ENCODE peak calls at places on chromosomes 7 and 10, in four cellular contexts. C is colonic mucosa, F is Panc1, G is body of pancreas. J is an unnamed sample.

GRCh38 chr7:133429371-133429770 is 176.5 kb downstream of the EXOC4 start:
- DNase-seq in C (no peak), F (no peak), G (no peak), J (no peak)

GRCh38 chr10:81403451-81403850 is 471.5 kb upstream of the NRG3 start:
- DNase-seq in F (no peak), C (no peak), G (no peak), J (no peak)

GRCh38 chr10:99859585-99859984 is 77.1 kb downstream of the ABCC2 start:
- DNase-seq in G (no peak), C (no peak), F (no peak), J (peak; percentile 21)

GRCh38 chr10:23610626-23611307 is 171.9 kb downstream of the OTUD1 start:
- DNase-seq in G (no peak), C (no peak), F (no peak), J (no peak)

GRCh38 chr10:63919576-63920279 is 398.5 kb downstream of the REEP3 start:
- DNase-seq in G (no peak), F (no peak), C (no peak), J (no peak)

GRCh38 chr7:72335561-72336381 is 76.4 kb downstream of the CALN1 start:
- DNase-seq in F (no peak), G (no peak), C (no peak), J (no peak)

GRCh38 chr10:64619068-64619467 is 1097.9 kb downstream of the REEP3 start:
- DNase-seq in G (no peak), C (no peak), F (no peak), J (no peak)

GRCh38 chr7:44348300-44348699 is 22.9 kb upstream of the CAMK2B start:
- DNase-seq in C (no peak), G (no peak), F (no peak), J (no peak)

GRCh38 chr7:36314491-36314890 is 75.2 kb upstream of the ANLN start:
- DNase-seq in G (no peak), C (no peak), F (no peak), J (no peak)

GRCh38 chr7:100827330-100828226 is at the start of gene EPHB4:
- DNase-seq in F (no peak), G (peak; percentile 88), C (peak; percentile 93), J (peak; percentile 79)

GRCh38 chr7:20839196-20839735 is 52.6 kb upstream of the SP8 start:
- DNase-seq in G (no peak), F (no peak), C (no peak), J (no peak)

GRCh38 chr10:77428776-77429395 is 208.7 kb downstream of the KCNMA1 start:
- DNase-seq in C (peak; percentile 29), F (no peak), G (peak; percentile 70), J (no peak)

GRCh38 chr7:17370901-17371550 is 72.6 kb downstream of the AHR start:
- DNase-seq in F (peak; percentile 50), C (no peak), G (no peak), J (no peak)

GRCh38 chr10:106134326-106135000 is 1030.0 kb downstream of the SORCS1 start:
- DNase-seq in F (no peak), G (no peak), C (no peak), J (no peak)

GRCh38 chr10:72886596-72887522 is 6.7 kb upstream of the OIT3 start:
- DNase-seq in C (no peak), G (no peak), F (no peak), J (no peak)

GRCh38 chr10:23693398-23693797 is 254.5 kb downstream of the OTUD1 start:
- DNase-seq in C (no peak), G (no peak), F (no peak), J (no peak)

GRCh38 chr7:81725003-81725402 is 44.8 kb downstream of the HGF start:
- DNase-seq in G (no peak), F (no peak), C (no peak), J (no peak)

GRCh38 chr10:105466521-105466920 is 825.4 kb downstream of the SORCS3 start:
- DNase-seq in F (no peak), G (no peak), C (no peak), J (no peak)

GRCh38 chr10:15084502-15084922 is 4.1 kb downstream of the ACBD7 start:
- DNase-seq in G (peak; percentile 59), F (no peak), C (peak; percentile 61), J (no peak)

GRCh38 chr7:102005933-102006332 is 188.5 kb downstream of the CUX1 start:
- DNase-seq in C (no peak), F (no peak), G (no peak), J (no peak)

GRCh38 chr10:91708174-91708861 is 75.4 kb upstream of the PPP1R3C start:
- DNase-seq in G (no peak), F (no peak), C (no peak), J (no peak)

GRCh38 chr7:30543815-30544525 is 39.3 kb upstream of the GGCT start:
- DNase-seq in C (no peak), F (no peak), G (no peak), J (no peak)

GRCh38 chr10:34292178-34292565 is 522.9 kb downstream of the PARD3 start:
- DNase-seq in F (no peak), G (no peak), C (no peak), J (no peak)

GRCh38 chr7:88289505-88290129 is 17.1 kb downstream of the STEAP4 start:
- DNase-seq in F (no peak), G (no peak), C (no peak), J (no peak)

GRCh38 chr10:14586901-14587300 is 187.8 kb downstream of the FAM107B start:
- DNase-seq in G (peak; percentile 60), C (no peak), F (no peak), J (no peak)

GRCh38 chr10:45515630-45516029 is 141.6 kb downstream of the ALOX5 start:
- DNase-seq in F (no peak), C (no peak), G (no peak), J (no peak)

GRCh38 chr10:71605263-71605962 is 114.2 kb downstream of the C10orf105 start:
- DNase-seq in C (no peak), F (no peak), G (no peak), J (no peak)

GRCh38 chr10:114367676-114368391 is 36.5 kb downstream of the AFAP1L2 start:
- DNase-seq in C (no peak), G (no peak), F (no peak), J (no peak)

GRCh38 chr7:22660732-22661131 is 66.3 kb upstream of the IL6 start:
- DNase-seq in F (no peak), C (no peak), G (no peak), J (no peak)

GRCh38 chr10:13001041-13001886 is at the start of gene CCDC3:
- DNase-seq in G (peak; percentile 12), F (no peak), C (peak; percentile 21), J (peak; percentile 11)

GRCh38 chr10:103855424-103855823 is at the start of gene SH3PXD2A:
- DNase-seq in C (no peak), G (peak; percentile 48), F (no peak), J (no peak)

GRCh38 chr10:128751284-128751683 is 625.1 kb upstream of the MKI67 start:
- DNase-seq in C (no peak), G (no peak), F (no peak), J (no peak)

DNA sequence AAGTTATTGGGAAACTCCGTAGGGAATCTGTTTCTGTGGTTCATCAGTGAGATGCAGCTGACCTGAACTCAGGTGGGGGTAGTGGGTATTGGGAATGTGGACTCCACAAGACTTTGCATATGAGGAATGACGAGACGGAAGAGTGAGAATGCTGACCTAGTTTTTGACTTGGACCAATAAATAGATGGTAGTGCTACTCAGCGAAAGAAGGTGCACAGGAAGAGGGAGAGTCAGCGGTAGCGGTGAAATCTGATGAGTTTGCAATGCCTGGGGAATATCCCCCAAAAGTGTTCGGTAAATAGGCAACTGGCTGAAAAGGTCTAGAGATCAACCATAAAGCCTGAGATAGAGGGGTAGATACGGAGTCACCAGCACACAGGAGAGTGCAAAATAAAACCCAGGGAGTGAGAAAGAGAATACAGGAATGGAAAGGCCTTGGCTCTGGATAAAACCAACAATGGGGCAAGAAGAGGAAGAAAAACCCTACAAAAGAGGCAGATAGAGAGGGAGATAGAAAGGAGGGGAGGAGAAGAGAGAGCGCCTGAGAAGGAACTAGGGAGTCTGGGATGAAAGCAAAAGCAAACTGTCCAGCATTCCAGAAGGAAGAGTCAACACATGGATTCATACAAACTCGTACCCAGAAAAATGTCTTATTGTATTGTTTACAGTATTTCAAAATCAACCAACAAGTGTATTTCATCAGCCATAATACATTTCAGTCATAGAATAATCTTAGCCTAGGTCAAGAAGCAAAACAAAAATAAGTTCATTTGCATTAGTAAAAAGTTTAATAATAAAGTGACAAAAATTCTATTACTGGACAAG is 5.4 kb downstream of the ARHGAP21 start:
- DNase-seq in C (no peak), G (no peak), F (no peak), J (no peak)
- H3K4me1 ChIP-seq in C (peaks cover 13% of the 10 kb centered on the region), G (peaks cover 62% of the 10 kb centered on the region), F (peaks cover 17% of the 10 kb centered on the region), J (peaks cover 38% of the 10 kb centered on the region)

GRCh38 chr7:47890125-47890524 is 58.1 kb downstream of the PKD1L1 start:
- DNase-seq in G (no peak), F (no peak), C (no peak), J (no peak)

GRCh38 chr7:47890606-47891005 is 57.7 kb downstream of the PKD1L1 start:
- DNase-seq in F (no peak), C (no peak), G (no peak), J (no peak)

GRCh38 chr7:47895026-47895425 is 53.2 kb downstream of the PKD1L1 start:
- DNase-seq in C (no peak), F (no peak), G (no peak), J (no peak)

GRCh38 chr7:47893721-47894365 is 54.4 kb downstream of the PKD1L1 start:
- DNase-seq in C (no peak), F (no peak), G (no peak), J (no peak)

GRCh38 chr7:47893238-47893637 is 55.0 kb downstream of the PKD1L1 start:
- DNase-seq in F (no peak), G (no peak), C (no peak), J (no peak)
- TF ChIP-seq CTCF in F (no peak), G (no peak), C (no peak), J (no peak)

DNA sequence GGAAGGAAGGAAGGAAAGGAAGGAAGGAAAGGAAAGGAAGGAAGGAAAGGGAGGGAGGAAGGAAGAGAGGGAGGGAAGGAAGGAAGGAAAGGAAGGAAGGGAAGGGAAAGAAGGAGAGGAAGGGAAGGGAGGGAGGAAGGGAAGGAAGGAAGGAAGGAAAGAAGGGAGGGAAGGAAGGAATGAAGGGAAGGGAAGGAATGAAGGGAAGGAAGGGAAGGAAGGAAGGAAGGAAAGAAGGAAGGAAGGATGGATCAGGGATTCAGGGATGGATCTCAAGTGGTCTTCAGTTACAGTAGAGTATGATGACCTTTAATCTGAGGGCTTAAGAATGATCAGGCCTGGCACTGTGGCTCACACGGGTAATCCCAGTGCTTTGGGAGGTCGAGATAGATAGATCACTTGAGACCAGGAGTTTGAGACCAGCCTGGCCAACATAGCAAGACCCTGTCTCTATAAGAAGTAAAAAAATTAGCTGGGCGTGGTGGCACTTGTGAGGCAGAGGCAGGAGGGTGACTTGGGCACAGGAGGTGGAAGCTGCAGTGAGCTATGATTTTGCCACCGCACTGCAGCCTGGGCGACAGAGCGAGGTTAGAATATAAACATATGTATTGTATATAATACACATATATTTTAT is 760 bp upstream of the FOXK1 start:
- DNase-seq in G (no peak), C (no peak), F (no peak), J (no peak)
- H3K4me3 ChIP-seq in G (no peak overlapping the region), C (peak overlapping the region; percentile 35), F (peak overlapping the region; percentile 46), J (no peak overlapping the region)

GRCh38 chr7:69800495-69800894 is 202.2 kb downstream of the AUTS2 start:
- DNase-seq in C (no peak), F (no peak), G (peak; percentile 46), J (no peak)

GRCh38 chr7:69804962-69805361 is 206.7 kb downstream of the AUTS2 start:
- DNase-seq in F (no peak), G (no peak), C (no peak), J (no peak)

GRCh38 chr7:69799990-69800389 is 201.7 kb downstream of the AUTS2 start:
- DNase-seq in F (no peak), G (no peak), C (no peak), J (no peak)

GRCh38 chr7:69801729-69802688 is 203.7 kb downstream of the AUTS2 start:
- DNase-seq in G (no peak), C (no peak), F (no peak), J (no peak)

GRCh38 chr7:69803699-69804516 is 205.6 kb downstream of the AUTS2 start:
- DNase-seq in C (no peak), F (no peak), G (no peak), J (no peak)
- H3K4me1 ChIP-seq in C (no peaks in the 10 kb centered on the region), F (no peaks in the 10 kb centered on the region), G (peaks cover 12% of the 10 kb centered on the region), J (no peaks in the 10 kb centered on the region)